ENCODE peak calls at places on chromosomes 16 and 17, in ten cellular contexts. One of them, this sample, is unnamed.
A peak's percentile ranks its signal among the peaks of the same experiment; 100 is the strongest.

GRCh38 chr16:76797457-76797856 is 393.5 kb upstream of the MON1B start:
- DNase-seq in iPS DF 19.7: no peak
- DNase-seq in left colon: no peak
- DNase-seq in stimulated activated CD4-positive, alpha-beta T cell treated with anti-CD3 and anti-CD28 coated beads, Interleukin-4, amount 100 ng/mL, for 24 hours: no peak
- DNase-seq in mucosa of descending colon: no peak
- DNase-seq in HFFc6: no peak
- DNase-seq in RKO: no peak
- DNase-seq in T-helper 2 cell: no peak
- DNase-seq in KBM-7: no peak
- DNase-seq in AG10803: no peak
- DNase-seq in this sample: no peak

GRCh38 chr17:2394775-2395191 is 6.1 kb downstream of the MNT start:
- DNase-seq in iPS DF 19.7: no peak
- DNase-seq in left colon: no peak
- DNase-seq in stimulated activated CD4-positive, alpha-beta T cell treated with anti-CD3 and anti-CD28 coated beads, Interleukin-4, amount 100 ng/mL, for 24 hours: no peak
- DNase-seq in mucosa of descending colon: no peak
- DNase-seq in HFFc6: no peak
- DNase-seq in RKO: no peak
- DNase-seq in T-helper 2 cell: no peak
- DNase-seq in KBM-7: no peak
- DNase-seq in AG10803: no peak
- DNase-seq in this sample: no peak

GRCh38 chr17:9696279-9697044 is 51.1 kb downstream of the USP43 start:
- DNase-seq in iPS DF 19.7: no peak
- DNase-seq in left colon: no peak
- DNase-seq in stimulated activated CD4-positive, alpha-beta T cell treated with anti-CD3 and anti-CD28 coated beads, Interleukin-4, amount 100 ng/mL, for 24 hours: no peak
- DNase-seq in mucosa of descending colon: peak; percentile 9
- DNase-seq in HFFc6: no peak
- DNase-seq in RKO: no peak
- DNase-seq in T-helper 2 cell: no peak
- DNase-seq in KBM-7: no peak
- DNase-seq in AG10803: no peak
- DNase-seq in this sample: no peak

GRCh38 chr16:54282202-54282922 is 4.2 kb downstream of the IRX3 start:
- DNase-seq in iPS DF 19.7: no peak
- DNase-seq in left colon: no peak
- DNase-seq in stimulated activated CD4-positive, alpha-beta T cell treated with anti-CD3 and anti-CD28 coated beads, Interleukin-4, amount 100 ng/mL, for 24 hours: no peak
- DNase-seq in mucosa of descending colon: peak; percentile 54
- DNase-seq in HFFc6: no peak
- DNase-seq in RKO: no peak
- DNase-seq in T-helper 2 cell: no peak
- DNase-seq in KBM-7: peak; percentile 79
- DNase-seq in AG10803: peak; percentile 23
- DNase-seq in this sample: peak; percentile 77

GRCh38 chr17:70295329-70295728 is 126.0 kb downstream of the KCNJ2 start:
- DNase-seq in iPS DF 19.7: no peak
- DNase-seq in left colon: no peak
- DNase-seq in stimulated activated CD4-positive, alpha-beta T cell treated with anti-CD3 and anti-CD28 coated beads, Interleukin-4, amount 100 ng/mL, for 24 hours: no peak
- DNase-seq in mucosa of descending colon: no peak
- DNase-seq in HFFc6: no peak
- DNase-seq in RKO: no peak
- DNase-seq in T-helper 2 cell: no peak
- DNase-seq in KBM-7: no peak
- DNase-seq in AG10803: no peak
- DNase-seq in this sample: no peak

GRCh38 chr17:29145289-29146058 is 34.7 kb downstream of the MYO18A start:
- DNase-seq in iPS DF 19.7: peak; percentile 70
- DNase-seq in left colon: peak; percentile 65
- DNase-seq in stimulated activated CD4-positive, alpha-beta T cell treated with anti-CD3 and anti-CD28 coated beads, Interleukin-4, amount 100 ng/mL, for 24 hours: peak; percentile 73
- DNase-seq in mucosa of descending colon: peak; percentile 68
- DNase-seq in HFFc6: peak; percentile 71
- DNase-seq in RKO: peak; percentile 86
- DNase-seq in T-helper 2 cell: peak; percentile 48
- DNase-seq in KBM-7: peak; percentile 87
- DNase-seq in AG10803: peak; percentile 80
- DNase-seq in this sample: peak; percentile 65

GRCh38 chr17:79023886-79024771 is at the start of gene C1QTNF1:
- DNase-seq in iPS DF 19.7: no peak
- DNase-seq in left colon: no peak
- DNase-seq in stimulated activated CD4-positive, alpha-beta T cell treated with anti-CD3 and anti-CD28 coated beads, Interleukin-4, amount 100 ng/mL, for 24 hours: peak; percentile 29
- DNase-seq in mucosa of descending colon: peak; percentile 69
- DNase-seq in HFFc6: no peak
- DNase-seq in RKO: peak; percentile 45
- DNase-seq in T-helper 2 cell: no peak
- DNase-seq in KBM-7: peak; percentile 39
- DNase-seq in AG10803: no peak
- DNase-seq in this sample: peak; percentile 61

GRCh38 chr17:64505320-64506200 is 529 bp downstream of the DDX5 start:
- DNase-seq in iPS DF 19.7: no peak
- DNase-seq in left colon: peak; percentile 92
- DNase-seq in stimulated activated CD4-positive, alpha-beta T cell treated with anti-CD3 and anti-CD28 coated beads, Interleukin-4, amount 100 ng/mL, for 24 hours: peak; percentile 86
- DNase-seq in mucosa of descending colon: peak; percentile 94
- DNase-seq in HFFc6: peak; percentile 79
- DNase-seq in RKO: peak; percentile 80
- DNase-seq in T-helper 2 cell: peak; percentile 75
- DNase-seq in KBM-7: peak; percentile 92
- DNase-seq in AG10803: peak; percentile 90
- DNase-seq in this sample: peak; percentile 84

GRCh38 chr16:705748-706188 is at the start of gene FBXL16:
- DNase-seq in iPS DF 19.7: no peak
- DNase-seq in left colon: no peak
- DNase-seq in stimulated activated CD4-positive, alpha-beta T cell treated with anti-CD3 and anti-CD28 coated beads, Interleukin-4, amount 100 ng/mL, for 24 hours: no peak
- DNase-seq in mucosa of descending colon: no peak
- DNase-seq in HFFc6: no peak
- DNase-seq in RKO: peak; percentile 43
- DNase-seq in T-helper 2 cell: no peak
- DNase-seq in KBM-7: no peak
- DNase-seq in AG10803: no peak
- DNase-seq in this sample: no peak

GRCh38 chr16:65908568-65908967 is 457.9 kb upstream of the CDH5 start:
- DNase-seq in iPS DF 19.7: no peak
- DNase-seq in left colon: no peak
- DNase-seq in stimulated activated CD4-positive, alpha-beta T cell treated with anti-CD3 and anti-CD28 coated beads, Interleukin-4, amount 100 ng/mL, for 24 hours: no peak
- DNase-seq in mucosa of descending colon: no peak
- DNase-seq in HFFc6: no peak
- DNase-seq in RKO: no peak
- DNase-seq in T-helper 2 cell: no peak
- DNase-seq in KBM-7: no peak
- DNase-seq in AG10803: no peak
- DNase-seq in this sample: no peak

GRCh38 chr16:69941251-69942098 is 9.7 kb upstream of the CLEC18A start:
- DNase-seq in iPS DF 19.7: no peak
- DNase-seq in left colon: no peak
- DNase-seq in stimulated activated CD4-positive, alpha-beta T cell treated with anti-CD3 and anti-CD28 coated beads, Interleukin-4, amount 100 ng/mL, for 24 hours: peak; percentile 2
- DNase-seq in mucosa of descending colon: no peak
- DNase-seq in HFFc6: no peak
- DNase-seq in RKO: no peak
- DNase-seq in T-helper 2 cell: no peak
- DNase-seq in KBM-7: no peak
- DNase-seq in AG10803: peak; percentile 68
- DNase-seq in this sample: no peak

GRCh38 chr17:64777413-64778101 is 115.5 kb upstream of the SMURF2 start:
- DNase-seq in iPS DF 19.7: no peak
- DNase-seq in left colon: no peak
- DNase-seq in stimulated activated CD4-positive, alpha-beta T cell treated with anti-CD3 and anti-CD28 coated beads, Interleukin-4, amount 100 ng/mL, for 24 hours: no peak
- DNase-seq in mucosa of descending colon: peak; percentile 46
- DNase-seq in HFFc6: no peak
- DNase-seq in RKO: peak; percentile 28
- DNase-seq in T-helper 2 cell: no peak
- DNase-seq in KBM-7: peak; percentile 51
- DNase-seq in AG10803: no peak
- DNase-seq in this sample: no peak

GRCh38 chr17:78828470-78829185 is 12.0 kb downstream of the USP36 start:
- DNase-seq in iPS DF 19.7: no peak
- DNase-seq in left colon: no peak
- DNase-seq in stimulated activated CD4-positive, alpha-beta T cell treated with anti-CD3 and anti-CD28 coated beads, Interleukin-4, amount 100 ng/mL, for 24 hours: no peak
- DNase-seq in mucosa of descending colon: no peak
- DNase-seq in HFFc6: peak; percentile 65
- DNase-seq in RKO: peak; percentile 76
- DNase-seq in T-helper 2 cell: no peak
- DNase-seq in KBM-7: peak; percentile 42
- DNase-seq in AG10803: peak; percentile 48
- DNase-seq in this sample: peak; percentile 75

GRCh38 chr17:74810699-74811485 is 34.7 kb upstream of the NAT9 start:
- DNase-seq in iPS DF 19.7: no peak
- DNase-seq in left colon: no peak
- DNase-seq in stimulated activated CD4-positive, alpha-beta T cell treated with anti-CD3 and anti-CD28 coated beads, Interleukin-4, amount 100 ng/mL, for 24 hours: no peak
- DNase-seq in mucosa of descending colon: no peak
- DNase-seq in HFFc6: no peak
- DNase-seq in RKO: no peak
- DNase-seq in T-helper 2 cell: no peak
- DNase-seq in KBM-7: no peak
- DNase-seq in AG10803: no peak
- DNase-seq in this sample: no peak

GRCh38 chr17:16150251-16150859 is 65.0 kb downstream of the NCOR1 start:
- DNase-seq in iPS DF 19.7: no peak
- DNase-seq in left colon: no peak
- DNase-seq in stimulated activated CD4-positive, alpha-beta T cell treated with anti-CD3 and anti-CD28 coated beads, Interleukin-4, amount 100 ng/mL, for 24 hours: no peak
- DNase-seq in mucosa of descending colon: no peak
- DNase-seq in HFFc6: peak; percentile 24
- DNase-seq in RKO: no peak
- DNase-seq in T-helper 2 cell: no peak
- DNase-seq in KBM-7: no peak
- DNase-seq in AG10803: peak; percentile 16
- DNase-seq in this sample: peak; percentile 22

GRCh38 chr17:81683208-81683583 is 401 bp downstream of the ARL16 start:
- DNase-seq in iPS DF 19.7: no peak
- DNase-seq in left colon: no peak
- DNase-seq in stimulated activated CD4-positive, alpha-beta T cell treated with anti-CD3 and anti-CD28 coated beads, Interleukin-4, amount 100 ng/mL, for 24 hours: no peak
- DNase-seq in mucosa of descending colon: no peak
- DNase-seq in HFFc6: no peak
- DNase-seq in RKO: no peak
- DNase-seq in T-helper 2 cell: no peak
- DNase-seq in KBM-7: peak; percentile 31
- DNase-seq in AG10803: no peak
- DNase-seq in this sample: no peak

GRCh38 chr16:19844945-19845641 is 39.6 kb downstream of the GPRC5B start:
- DNase-seq in iPS DF 19.7: no peak
- DNase-seq in left colon: no peak
- DNase-seq in stimulated activated CD4-positive, alpha-beta T cell treated with anti-CD3 and anti-CD28 coated beads, Interleukin-4, amount 100 ng/mL, for 24 hours: no peak
- DNase-seq in mucosa of descending colon: peak; percentile 6
- DNase-seq in HFFc6: peak; percentile 78
- DNase-seq in RKO: peak; percentile 16
- DNase-seq in T-helper 2 cell: no peak
- DNase-seq in KBM-7: no peak
- DNase-seq in AG10803: peak; percentile 90
- DNase-seq in this sample: peak; percentile 81

This sample was measured in AG08396.